ENCODE peak calls at places on chromosomes 12 and 14, in seven cellular contexts. E, N, A, L, J, I and O are unnamed samples.

GRCh38 chr14:44154446-44154845 is 352.6 kb downstream of the FSCB start:
- DNase-seq in N (no peak), I (no peak), J (no peak), A (no peak), L (no peak), E (no peak), O (no peak)

GRCh38 chr12:108201808-108202207 is 72.7 kb downstream of the WSCD2 start:
- DNase-seq in I (no peak), A (no peak), E (no peak), L (no peak), N (no peak), J (no peak), O (no peak)

GRCh38 chr12:115871714-115872113 is 405.8 kb downstream of the MED13L start:
- DNase-seq in L (no peak), A (peak), N (no peak), E (peak), I (peak), J (peak), O (peak)

GRCh38 chr12:3222935-3223334 is 145.8 kb downstream of the TSPAN9 start:
- DNase-seq in N (no peak), L (no peak), E (no peak), A (no peak), I (no peak), J (no peak), O (no peak)

GRCh38 chr12:42539696-42540095 is 49.9 kb downstream of the PRICKLE1 start:
- DNase-seq in A (no peak), E (no peak), J (no peak), I (no peak), N (no peak), L (no peak), O (no peak)

GRCh38 chr12:113766133-113766879 is 199.8 kb downstream of the RBM19 start:
- DNase-seq in I (no peak), A (no peak), J (no peak), N (peak), L (no peak), E (no peak), O (no peak)

GRCh38 chr14:105761842-105762241 is 235.5 kb downstream of the TMEM121 start:
- DNase-seq in L (no peak), E (no peak), J (no peak), I (no peak), N (no peak), A (no peak), O (no peak)

GRCh38 chr12:121828306-121828705 is 24.5 kb downstream of the SETD1B start:
- DNase-seq in A (no peak), E (no peak), N (no peak), I (no peak), J (no peak), L (no peak), O (no peak)

GRCh38 chr14:75295491-75296338 is 17.1 kb downstream of the FOS start:
- DNase-seq in A (peak), N (peak), E (peak), I (peak), L (peak), J (peak), O (peak)

DNA sequence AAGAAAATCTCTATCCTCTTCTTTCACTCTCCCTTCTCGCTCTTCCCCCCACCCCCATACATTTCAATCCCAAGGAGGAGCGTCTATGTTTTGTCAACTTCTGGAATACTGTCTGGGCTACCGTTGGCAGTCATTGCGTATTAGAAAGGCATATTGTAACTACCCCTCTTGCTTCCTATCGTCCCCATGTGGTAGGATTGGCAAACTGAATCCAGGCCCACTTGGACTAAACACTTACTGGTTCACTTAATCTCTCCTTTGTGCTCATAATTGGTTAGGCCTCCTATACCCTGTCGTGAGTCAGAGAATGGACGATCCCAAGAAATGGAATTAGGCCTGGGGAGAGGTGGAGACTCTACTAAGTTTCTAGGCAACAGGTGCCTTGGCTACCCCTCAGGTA is 68.8 kb upstream of the SLC8A3 start:
- DNase-seq in A (peak), L (peak), N (peak), I (peak), E (peak), J (no peak), O (peak)
- TF ChIP-seq CTCF in A (peak), L (peak), N (no peak), I (no peak), E (peak), J (peak), O (no peak)

GRCh38 chr12:130138478-130138877 is 23.8 kb upstream of the FZD10 start:
- DNase-seq in E (no peak), L (no peak), N (no peak), A (no peak), J (no peak), I (no peak), O (no peak)
- TF ChIP-seq CTCF in E (no peak), L (no peak), N (no peak), A (no peak), J (no peak), I (no peak), O (no peak)

GRCh38 chr12:56900583-56900982 is 33.6 kb downstream of the SDR9C7 start:
- DNase-seq in E (peak), L (no peak), A (peak), I (peak), J (no peak), N (no peak), O (peak)
- TF ChIP-seq CTCF in E (no peak), L (no peak), A (no peak), I (no peak), J (no peak), N (no peak), O (no peak)

GRCh38 chr14:77616454-77617229 is at the start of gene SPTLC2:
- DNase-seq in I (peak), A (peak), E (peak), L (peak), J (peak), N (peak), O (peak)

GRCh38 chr14:77616133-77616453 is 344 bp downstream of the SPTLC2 start:
- DNase-seq in E (no peak), L (no peak), I (no peak), A (no peak), N (no peak), J (no peak), O (no peak)

GRCh38 chr14:77620222-77620865 is 3.9 kb upstream of the SPTLC2 start:
- DNase-seq in I (no peak), E (no peak), A (no peak), L (no peak), N (no peak), J (no peak), O (no peak)

GRCh38 chr14:77615231-77616132 is 955 bp downstream of the SPTLC2 start:
- DNase-seq in J (peak), E (no peak), N (peak), A (peak), L (no peak), I (no peak), O (no peak)

GRCh38 chr14:77618381-77618780 is 1.9 kb upstream of the SPTLC2 start:
- DNase-seq in N (no peak), J (no peak), E (no peak), I (no peak), L (no peak), A (no peak), O (no peak)
- TF ChIP-seq CTCF in N (no peak), J (no peak), E (no peak), I (no peak), L (no peak), A (no peak), O (no peak)

GRCh38 chr12:123798518-123798917 is 36.4 kb downstream of the DNAH10 start:
- DNase-seq in A (no peak), N (no peak), I (no peak), J (no peak), E (no peak), L (no peak), O (no peak)

GRCh38 chr12:123799227-123799626 is 37.1 kb downstream of the DNAH10 start:
- DNase-seq in I (no peak), N (no peak), L (no peak), A (no peak), J (no peak), E (no peak), O (no peak)

GRCh38 chr12:123807002-123807401 is 44.9 kb downstream of the DNAH10 start:
- DNase-seq in J (no peak), N (no peak), E (no peak), A (no peak), L (no peak), I (no peak), O (no peak)

GRCh38 chr12:123805119-123805518 is 43.0 kb downstream of the DNAH10 start:
- DNase-seq in N (no peak), I (no peak), L (no peak), J (no peak), E (no peak), A (no peak), O (no peak)

DNA sequence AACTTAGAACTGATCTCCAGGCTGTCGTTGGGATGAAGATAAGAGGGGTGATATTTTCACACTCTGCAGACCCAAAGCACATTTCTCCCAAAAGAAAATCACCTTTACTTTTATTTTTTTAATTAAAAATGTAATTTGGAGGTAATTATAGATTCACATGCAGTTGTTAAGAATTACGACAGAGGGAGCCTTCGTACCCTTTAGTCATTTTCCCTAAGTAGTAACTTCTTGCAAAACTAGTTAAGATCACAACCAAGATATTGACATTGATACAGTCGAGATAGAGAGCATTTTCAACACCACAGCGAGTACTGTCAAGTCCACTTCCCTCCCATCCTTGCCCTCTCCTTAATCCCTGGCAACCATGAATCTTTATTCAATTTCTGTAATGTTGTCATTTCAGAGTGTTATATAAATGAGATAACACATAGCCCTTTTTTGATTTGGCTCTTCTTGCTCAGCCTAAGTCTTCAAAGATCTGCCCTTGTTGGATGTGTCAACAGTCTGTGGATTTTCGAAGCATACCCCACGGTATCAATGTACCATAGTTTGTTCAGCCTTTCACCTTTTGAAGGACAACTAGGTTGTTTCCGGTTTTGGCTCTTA is 39.6 kb downstream of the DNAH10 start:
- DNase-seq in I (peak), L (no peak), N (no peak), E (peak), J (peak), A (peak), O (peak)
- TF ChIP-seq CTCF in I (peak), L (peak), N (no peak), E (peak), J (peak), A (peak), O (peak)